ENCODE peak calls at places on chromosome 4, in ten cellular contexts. R is fibroblast of lung, D is progenitor cell of endocrine pancreas, P is DND-41, J is bronchial epithelial cell, G is H9, O is BJ, U is pancreas, W is heart left ventricle, Q is prostate gland. T is an unnamed sample.

GRCh38 chr4:156291317-156291716 is 337.7 kb upstream of the CTSO start:
- DNase-seq in Q (no peak), P (no peak), R (peak; percentile 43), O (no peak), W (no peak), U (no peak), G (no peak), D (no peak), J (peak; percentile 73), T (no peak)

GRCh38 chr4:80365928-80366327 is 30.4 kb downstream of the CFAP299 start:
- DNase-seq in Q (peak; percentile 67), D (no peak), U (no peak), R (peak; percentile 78), W (no peak), G (peak; percentile 62), J (peak; percentile 58), P (peak; percentile 50), O (no peak), T (peak; percentile 68)

GRCh38 chr4:96162631-96163030 is 322.7 kb downstream of the PDHA2 start:
- DNase-seq in P (no peak), O (no peak), Q (no peak), U (no peak), J (no peak), D (no peak), R (peak; percentile 2), G (no peak), W (no peak), T (no peak)

GRCh38 chr4:146407669-146408084 is 114.1 kb downstream of the SLC10A7 start:
- DNase-seq in R (peak; percentile 11), U (no peak), W (no peak), G (no peak), J (peak; percentile 66), Q (no peak), P (no peak), O (no peak), D (no peak), T (no peak)

GRCh38 chr4:72471816-72472215 is 97.2 kb downstream of the ADAMTS3 start:
- DNase-seq in P (no peak), W (no peak), R (no peak), U (no peak), Q (no peak), J (no peak), G (no peak), D (no peak), O (no peak), T (no peak)

GRCh38 chr4:128416921-128417320 is 129.3 kb upstream of the PGRMC2 start:
- DNase-seq in W (no peak), O (no peak), R (peak; percentile 6), U (no peak), G (no peak), P (no peak), J (no peak), Q (no peak), D (no peak), T (no peak)

GRCh38 chr4:88605744-88606143 is 13.5 kb downstream of the HERC3 start:
- DNase-seq in U (no peak), J (no peak), W (no peak), D (no peak), Q (no peak), O (no peak), R (no peak), G (no peak), P (peak; percentile 31), T (no peak)

GRCh38 chr4:73945674-73946449 is 36.0 kb downstream of the PF4 start:
- DNase-seq in P (no peak), J (peak; percentile 8), R (no peak), G (no peak), O (no peak), Q (no peak), D (no peak), W (no peak), U (no peak), T (no peak)

GRCh38 chr4:4780634-4781287 is 78.7 kb upstream of the MSX1 start:
- DNase-seq in J (peak; percentile 74), R (peak; percentile 66), P (no peak), D (no peak), W (no peak), U (no peak), Q (no peak), G (no peak), O (no peak), T (no peak)

GRCh38 chr4:148808416-148808815 is 366.2 kb upstream of the NR3C2 start:
- DNase-seq in Q (no peak), G (no peak), P (no peak), U (no peak), W (no peak), D (no peak), O (no peak), R (no peak), J (no peak), T (no peak)

DNA sequence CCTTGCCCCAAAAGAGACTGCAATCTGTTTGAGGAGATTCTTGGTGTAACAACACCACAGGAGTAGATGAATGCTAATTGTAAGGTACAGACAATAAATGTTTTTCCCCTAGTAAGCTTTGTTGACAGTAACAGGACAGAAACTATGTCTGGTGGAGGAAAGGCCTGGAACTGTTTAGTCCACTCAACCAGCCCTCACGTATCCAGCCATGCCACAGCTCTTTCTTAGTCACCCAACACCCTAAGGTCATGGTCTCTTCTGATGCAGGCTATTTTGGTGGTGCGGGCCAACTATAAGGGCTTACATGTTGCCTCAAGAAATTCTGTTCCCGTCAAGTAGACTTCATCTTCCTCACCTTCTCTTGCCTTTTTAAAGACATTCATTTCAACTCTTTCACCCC is 75.9 kb upstream of the GAB1 start:
- DNase-seq in R (peak; percentile 28), D (no peak), Q (no peak), U (no peak), O (peak; percentile 35), W (no peak), P (no peak), G (no peak), J (no peak), T (no peak)
- TF ChIP-seq CTCF in R (no peak), D (no peak), Q (no peak), U (no peak), O (no peak), W (no peak), P (no peak), G (no peak), J (no peak), T (no peak)

GRCh38 chr4:25171451-25171850 is 11.2 kb upstream of the SEPSECS start:
- DNase-seq in P (no peak), U (no peak), O (no peak), W (no peak), G (no peak), J (no peak), Q (no peak), R (no peak), D (no peak), T (no peak)

GRCh38 chr4:25174674-25175073 is 14.4 kb upstream of the SEPSECS start:
- DNase-seq in R (no peak), P (no peak), O (no peak), D (no peak), G (no peak), J (peak; percentile 83), U (no peak), Q (no peak), W (no peak), T (no peak)

GRCh38 chr4:25169446-25169845 is 9.2 kb upstream of the SEPSECS start:
- DNase-seq in D (no peak), P (no peak), G (no peak), R (no peak), Q (no peak), J (peak; percentile 78), O (no peak), W (no peak), U (no peak), T (no peak)

GRCh38 chr4:25177147-25177546 is 16.9 kb upstream of the SEPSECS start:
- DNase-seq in Q (no peak), J (no peak), W (no peak), O (no peak), R (no peak), U (no peak), D (no peak), G (no peak), P (no peak), T (no peak)

DNA sequence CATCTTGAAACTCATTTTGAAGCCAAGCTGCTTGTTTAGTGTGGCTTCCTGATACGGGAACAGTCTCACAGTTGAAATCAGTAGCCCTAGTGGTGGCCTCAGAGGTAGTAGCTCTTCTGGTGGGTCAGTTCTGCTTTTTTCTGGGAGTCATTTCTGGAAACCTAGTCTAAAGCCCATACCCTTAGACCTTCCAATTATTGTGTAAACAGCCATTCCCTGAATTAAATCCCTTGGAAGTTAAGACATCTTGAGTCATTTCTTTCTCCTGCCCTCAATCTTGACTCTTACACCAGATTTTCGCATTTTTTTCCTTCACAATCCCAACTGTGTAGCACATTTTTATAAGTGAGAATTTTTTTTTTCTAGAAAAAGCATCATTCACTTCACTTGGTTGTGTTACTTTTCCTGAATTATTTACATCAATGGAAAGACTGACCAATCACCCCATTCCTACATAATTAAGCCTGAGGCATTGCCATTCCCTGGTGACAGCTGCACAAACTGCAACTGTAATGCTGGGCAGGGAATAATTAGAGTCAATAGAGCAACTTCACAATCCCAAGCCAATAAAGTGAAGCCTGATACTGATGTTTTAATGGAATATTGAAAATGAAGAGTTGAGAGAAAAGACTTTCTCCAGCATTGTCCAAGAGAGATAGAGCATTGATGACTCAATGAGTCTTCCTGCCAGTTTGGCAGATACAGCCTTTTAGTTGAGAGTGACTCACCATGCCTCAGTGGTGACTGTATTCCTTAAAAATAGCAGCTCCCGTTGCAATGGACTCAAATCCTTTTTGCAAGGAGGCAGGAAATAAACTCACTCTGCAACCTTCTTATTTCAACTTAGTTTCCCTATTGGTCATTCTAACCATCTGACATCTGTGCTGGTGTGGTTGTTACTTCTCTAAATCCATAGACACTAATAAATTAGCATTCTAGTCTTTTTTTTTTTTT is 13.0 kb upstream of the SEPSECS start:
- DNase-seq in O (peak; percentile 99), G (no peak), P (no peak), J (peak; percentile 99), W (no peak), D (no peak), U (no peak), Q (no peak), R (peak; percentile 99), T (no peak)
- TF ChIP-seq CTCF in O (no peak), G (no peak), P (no peak), J (no peak), W (no peak), D (no peak), U (no peak), Q (no peak), R (no peak), T (no peak)

GRCh38 chr4:36386691-36387090 is 105.3 kb downstream of the DTHD1 start:
- DNase-seq in D (no peak), Q (no peak), W (no peak), U (no peak), R (no peak), G (no peak), P (no peak), O (no peak), J (no peak), T (no peak)
- TF ChIP-seq CTCF in D (peak; percentile 13), Q (no peak), W (no peak), U (no peak), R (no peak), G (no peak), P (peak; percentile 37), O (no peak), J (no peak), T (no peak)

DNA sequence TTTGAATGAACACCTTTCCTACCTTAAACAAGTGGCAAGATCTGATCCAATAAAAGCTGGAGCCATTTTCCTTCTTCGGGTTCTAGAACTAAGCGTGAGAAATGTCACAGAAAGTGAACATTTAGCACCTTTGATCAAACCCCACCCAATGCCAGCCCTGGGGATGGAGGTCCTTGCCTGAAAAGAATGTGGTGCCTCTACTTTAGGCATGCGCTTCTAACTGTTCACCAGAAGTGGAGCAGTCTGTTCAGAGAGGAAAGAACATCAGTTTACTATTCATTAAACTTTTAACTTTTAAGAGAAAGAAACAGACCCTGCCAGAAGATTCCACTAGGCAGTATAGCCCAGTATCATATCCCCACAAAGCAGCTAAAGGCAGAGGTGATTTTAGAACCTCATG is 75.9 kb downstream of the INTS12 start:
- DNase-seq in Q (no peak), U (no peak), W (no peak), O (no peak), D (no peak), R (no peak), P (no peak), J (no peak), G (no peak), T (no peak)
- TF ChIP-seq CTCF in Q (no peak), U (no peak), W (no peak), O (no peak), D (no peak), R (no peak), P (no peak), J (no peak), G (no peak), T (no peak)